ENCODE peak calls at places on chromosomes 12 and 14, in six cellular contexts. P, Y, W, Q, N and T are unnamed samples.

GRCh38 chr14:93941293-93941910 is 14.3 kb downstream of the FAM181A start:
- DNase-seq in P (no peak), Y (peak; percentile 91), W (no peak), Q (no peak), N (no peak), T (no peak)

GRCh38 chr12:8081228-8081920 is 700 bp upstream of the NECAP1 start:
- DNase-seq in P (no peak), Y (peak; percentile 29), W (no peak), Q (no peak), N (no peak), T (no peak)

GRCh38 chr12:96211989-96212388 is 17.8 kb downstream of the ELK3 start:
- DNase-seq in P (no peak), Y (no peak), W (no peak), Q (no peak), N (no peak), T (no peak)

GRCh38 chr12:66653801-66654200 is 25.1 kb downstream of the GRIP1 start:
- DNase-seq in P (no peak), Y (no peak), W (no peak), Q (no peak), N (no peak), T (no peak)

GRCh38 chr12:42204819-42205218 is 33.2 kb downstream of the YAF2 start:
- DNase-seq in P (no peak), Y (no peak), W (no peak), Q (no peak), N (no peak), T (no peak)

GRCh38 chr12:116319851-116320621 is 42.5 kb upstream of the MED13L start:
- DNase-seq in P (no peak), Y (peak; percentile 24), W (peak; percentile 64), Q (no peak), N (peak; percentile 72), T (no peak)

GRCh38 chr14:21320913-21321312 is 41.0 kb downstream of the RPGRIP1 start:
- DNase-seq in P (no peak), Y (no peak), W (no peak), Q (no peak), N (no peak), T (no peak)

GRCh38 chr12:73678335-73678734 is 859.3 kb upstream of the ATXN7L3B start:
- DNase-seq in P (no peak), Y (no peak), W (no peak), Q (no peak), N (no peak), T (no peak)

GRCh38 chr12:130357729-130358330 is 20.1 kb downstream of the PIWIL1 start:
- DNase-seq in P (no peak), Y (no peak), W (no peak), Q (no peak), N (no peak), T (no peak)

GRCh38 chr12:9118161-9118560 is 2.4 kb upstream of the A2M start:
- DNase-seq in P (peak; percentile 49), Y (no peak), W (no peak), Q (no peak), N (no peak), T (peak; percentile 45)

GRCh38 chr12:46386877-46387629 is 14.5 kb upstream of the SLC38A2 start:
- DNase-seq in P (no peak), Y (no peak), W (peak; percentile 61), Q (no peak), N (peak; percentile 61), T (peak; percentile 61)

GRCh38 chr14:69046468-69046867 is 67.4 kb upstream of the ACTN1 start:
- DNase-seq in P (no peak), Y (no peak), W (peak; percentile 81), Q (no peak), N (peak; percentile 84), T (no peak)

GRCh38 chr14:60647081-60647836 is 2.0 kb downstream of the SIX1 start:
- DNase-seq in P (no peak), Y (no peak), W (no peak), Q (no peak), N (no peak), T (peak; percentile 49)

GRCh38 chr14:95683793-95684192 is 2.4 kb upstream of the TCL1B start:
- DNase-seq in P (no peak), Y (peak; percentile 30), W (no peak), Q (no peak), N (no peak), T (no peak)

GRCh38 chr14:100885196-100886030 is 18.1 kb downstream of the RTL1 start:
- DNase-seq in P (no peak), Y (no peak), W (no peak), Q (peak; percentile 37), N (no peak), T (no peak)

GRCh38 chr14:54497224-54497623 is 8.4 kb upstream of the GMFB start:
- DNase-seq in P (no peak), Y (no peak), W (no peak), Q (no peak), N (no peak), T (no peak)

GRCh38 chr14:63564318-63564717 is 21.1 kb upstream of the PPP2R5E start:
- DNase-seq in P (no peak), Y (no peak), W (no peak), Q (no peak), N (peak; percentile 9), T (peak; percentile 60)

GRCh38 chr12:92034858-92035401 is 110.7 kb downstream of the BTG1 start:
- DNase-seq in P (peak; percentile 99), Y (peak; percentile 74), W (peak; percentile 44), Q (peak; percentile 62), N (peak; percentile 47), T (peak; percentile 46)

GRCh38 chr12:92035477-92035876 is 110.2 kb downstream of the BTG1 start:
- DNase-seq in P (no peak), Y (no peak), W (no peak), Q (no peak), N (no peak), T (no peak)

GRCh38 chr12:92036771-92037453 is 108.7 kb downstream of the BTG1 start:
- DNase-seq in P (no peak), Y (peak; percentile 38), W (no peak), Q (no peak), N (no peak), T (no peak)

GRCh38 chr12:92034083-92034482 is 111.6 kb downstream of the BTG1 start:
- DNase-seq in P (no peak), Y (peak; percentile 36), W (no peak), Q (no peak), N (no peak), T (no peak)

GRCh38 chr12:92036061-92036620 is 109.5 kb downstream of the BTG1 start:
- DNase-seq in P (no peak), Y (no peak), W (no peak), Q (no peak), N (no peak), T (no peak)
- H3K4me3 ChIP-seq in P (no peak overlapping the region), Y (no peak overlapping the region), W (no peak overlapping the region), Q (no peak overlapping the region), N (no peak overlapping the region), T (no peak overlapping the region)

GRCh38 chr14:99601301-99601945 is 2.6 kb downstream of the CCDC85C start:
- DNase-seq in P (no peak), Y (peak; percentile 47), W (no peak), Q (no peak), N (no peak), T (no peak)

GRCh38 chr14:99598774-99599173 is 5.2 kb downstream of the CCDC85C start:
- DNase-seq in P (no peak), Y (no peak), W (no peak), Q (no peak), N (no peak), T (no peak)

GRCh38 chr14:99597911-99598600 is 6.0 kb downstream of the CCDC85C start:
- DNase-seq in P (no peak), Y (no peak), W (no peak), Q (no peak), N (no peak), T (no peak)

GRCh38 chr14:99600232-99600888 is 3.6 kb downstream of the CCDC85C start:
- DNase-seq in P (no peak), Y (no peak), W (no peak), Q (no peak), N (no peak), T (no peak)

DNA sequence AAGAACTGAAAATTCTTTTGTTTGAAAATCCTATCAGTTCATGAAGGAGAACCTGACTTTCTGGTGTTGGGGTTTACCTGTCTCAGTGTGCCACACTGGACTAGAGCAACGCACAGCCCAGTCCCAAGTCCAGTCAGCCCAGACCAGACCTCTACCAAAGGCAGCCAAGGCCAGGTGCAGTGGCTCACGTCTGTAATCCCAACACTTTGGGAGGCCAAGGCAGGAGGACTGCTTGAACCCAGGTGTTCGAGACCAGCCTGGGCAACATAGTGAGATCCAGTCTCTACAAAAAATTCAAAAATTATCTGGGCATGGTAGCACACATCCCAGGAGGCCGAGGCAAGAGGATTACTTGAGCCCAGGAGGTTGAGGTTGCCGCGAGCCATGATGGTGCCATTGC is 4.6 kb downstream of the CCDC85C start:
- DNase-seq in P (no peak), Y (no peak), W (no peak), Q (no peak), N (no peak), T (no peak)
- H3K4me3 ChIP-seq in P (no peak overlapping the region), Y (no peak overlapping the region), W (no peak overlapping the region), Q (no peak overlapping the region), N (no peak overlapping the region), T (no peak overlapping the region)

GRCh38 chr12:13204428-13204827 is 7.9 kb downstream of the EMP1 start:
- DNase-seq in P (no peak), Y (no peak), W (no peak), Q (no peak), N (no peak), T (no peak)

GRCh38 chr12:13208533-13209278 is 12.2 kb downstream of the EMP1 start:
- DNase-seq in P (no peak), Y (no peak), W (no peak), Q (no peak), N (no peak), T (no peak)

GRCh38 chr12:13206560-13206897 is 10.0 kb downstream of the EMP1 start:
- DNase-seq in P (no peak), Y (no peak), W (no peak), Q (no peak), N (no peak), T (no peak)

GRCh38 chr12:13203028-13203922 is 6.7 kb downstream of the EMP1 start:
- DNase-seq in P (no peak), Y (peak; percentile 15), W (peak; percentile 57), Q (peak; percentile 64), N (peak; percentile 55), T (peak; percentile 50)

DNA sequence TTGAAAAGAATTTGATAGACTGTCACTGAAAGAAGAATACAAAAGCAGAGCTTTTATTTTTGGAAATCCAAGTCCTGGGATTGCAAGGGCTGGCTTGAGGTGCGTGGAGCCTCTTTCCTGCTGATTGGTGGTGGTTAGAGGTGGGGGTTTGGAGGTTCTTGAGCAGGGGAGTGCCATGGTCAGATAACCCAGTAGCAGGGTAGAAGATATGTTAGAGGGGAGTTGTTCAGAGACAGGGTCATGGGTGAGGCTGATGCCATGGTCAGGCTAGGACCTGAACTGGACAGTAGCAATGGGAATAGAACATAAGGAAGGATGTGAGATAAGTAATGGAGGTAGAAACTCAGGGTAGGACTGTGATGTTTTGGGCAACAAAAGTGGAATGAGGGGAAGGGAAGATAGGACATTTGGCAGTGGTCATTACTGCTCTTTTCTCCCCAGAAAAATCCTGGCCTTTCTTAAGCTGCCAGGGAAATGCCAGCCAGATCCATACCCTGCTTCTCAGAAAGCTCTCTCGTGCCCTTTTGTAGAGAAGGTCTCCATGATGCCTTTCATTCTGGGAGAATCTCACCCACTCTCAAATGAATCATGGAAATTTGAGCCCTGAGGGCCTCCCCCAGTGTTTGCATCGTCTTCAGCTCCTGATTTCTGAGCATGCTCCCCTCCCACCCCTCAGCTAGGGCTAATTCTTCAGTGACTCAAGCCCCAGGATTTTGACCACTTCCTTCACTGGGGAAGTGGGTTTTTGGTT is 9.5 kb downstream of the EMP1 start:
- DNase-seq in P (no peak), Y (no peak), W (no peak), Q (no peak), N (no peak), T (no peak)
- H3K4me3 ChIP-seq in P (no peak overlapping the region), Y (no peak overlapping the region), W (no peak overlapping the region), Q (no peak overlapping the region), N (no peak overlapping the region), T (no peak overlapping the region)

GRCh38 chr14:28762290-28762948 is 4.2 kb upstream of the FOXG1 start:
- DNase-seq in P (no peak), Y (no peak), W (no peak), Q (no peak), N (no peak), T (no peak)
- H3K4me3 ChIP-seq in P (no peak overlapping the region), Y (no peak overlapping the region), W (no peak overlapping the region), Q (no peak overlapping the region), N (no peak overlapping the region), T (no peak overlapping the region)